ENCODE peak calls at places on chromosomes 5 and 9, in ten cellular contexts. E is fibroblast of lung, H is heart right ventricle, O is pancreas, J is lower leg skin, Q is lower lobe of right lung, W is cardiac muscle cell, M is lung, D is upper lobe of left lung, K is fibroblast of mammary gland. Z is an unnamed sample.
A peak's percentile ranks its signal among the peaks of the same experiment; 100 is the strongest.

GRCh38 chr5:36079200-36079761 is 12.6 kb upstream of the UGT3A2 start:
- DNase-seq in H (no peak), O (no peak), K (peak; percentile 51), W (peak; percentile 65), D (no peak), E (peak; percentile 27), M (no peak), J (no peak), Q (no peak), Z (no peak)

GRCh38 chr5:95858661-95859326 is 36.3 kb upstream of the GLRX start:
- DNase-seq in D (peak; percentile 97), Q (peak; percentile 92), K (peak; percentile 100), E (peak; percentile 99), W (peak; percentile 89), M (peak; percentile 93), O (peak; percentile 93), H (peak; percentile 85), J (peak; percentile 98), Z (peak; percentile 80)

GRCh38 chr9:79256691-79257213 is 315.0 kb upstream of the TLE4 start:
- DNase-seq in O (no peak), E (peak; percentile 99), D (peak; percentile 18), Q (no peak), H (no peak), K (peak; percentile 28), M (no peak), W (no peak), J (no peak), Z (no peak)

GRCh38 chr5:105101597-105101996 is 1539.0 kb upstream of the NUDT12 start:
- DNase-seq in E (peak; percentile 30), Q (no peak), K (no peak), O (no peak), J (no peak), D (no peak), W (no peak), M (no peak), H (no peak), Z (no peak)

GRCh38 chr9:135065804-135066203 is 21.7 kb upstream of the OLFM1 start:
- DNase-seq in W (no peak), K (no peak), D (no peak), J (peak; percentile 23), Q (no peak), H (no peak), M (no peak), O (no peak), E (no peak), Z (no peak)

GRCh38 chr5:107875834-107876233 is 205.1 kb upstream of the EFNA5 start:
- DNase-seq in H (no peak), K (peak; percentile 38), O (no peak), M (no peak), E (peak; percentile 86), W (no peak), J (no peak), D (no peak), Q (no peak), Z (no peak)

GRCh38 chr9:32455738-32456137 is 70.3 kb downstream of the RIGI start:
- DNase-seq in O (no peak), D (no peak), K (peak; percentile 29), Q (no peak), E (no peak), J (no peak), H (peak; percentile 29), M (no peak), W (no peak), Z (no peak)

GRCh38 chr9:88280816-88281382 is 107.3 kb upstream of the SPIN1 start:
- DNase-seq in H (no peak), D (no peak), Q (no peak), W (no peak), K (peak; percentile 49), M (no peak), J (peak; percentile 67), O (no peak), E (peak; percentile 80), Z (no peak)

GRCh38 chr9:136860933-136861873 is 4.9 kb downstream of the EDF1 start:
- DNase-seq in M (no peak), Q (no peak), O (peak; percentile 72), W (no peak), E (no peak), K (no peak), D (peak; percentile 56), J (no peak), H (no peak), Z (no peak)

GRCh38 chr9:128104171-128104618 is 23.3 kb downstream of the PTGES2 start:
- DNase-seq in W (no peak), K (no peak), Q (peak; percentile 17), E (no peak), M (no peak), O (peak; percentile 93), D (no peak), H (no peak), J (no peak), Z (no peak)

GRCh38 chr9:122370869-122371467 is at the start of gene PTGS1:
- DNase-seq in K (no peak), Q (peak; percentile 71), H (peak; percentile 43), M (peak; percentile 56), E (no peak), W (peak; percentile 48), O (peak; percentile 55), J (peak; percentile 89), D (peak; percentile 85), Z (no peak)

GRCh38 chr9:133443982-133444381 is 15.8 kb upstream of the CACFD1 start:
- DNase-seq in Q (no peak), O (no peak), M (no peak), H (no peak), D (no peak), E (peak; percentile 46), J (no peak), W (no peak), K (no peak), Z (no peak)

DNA sequence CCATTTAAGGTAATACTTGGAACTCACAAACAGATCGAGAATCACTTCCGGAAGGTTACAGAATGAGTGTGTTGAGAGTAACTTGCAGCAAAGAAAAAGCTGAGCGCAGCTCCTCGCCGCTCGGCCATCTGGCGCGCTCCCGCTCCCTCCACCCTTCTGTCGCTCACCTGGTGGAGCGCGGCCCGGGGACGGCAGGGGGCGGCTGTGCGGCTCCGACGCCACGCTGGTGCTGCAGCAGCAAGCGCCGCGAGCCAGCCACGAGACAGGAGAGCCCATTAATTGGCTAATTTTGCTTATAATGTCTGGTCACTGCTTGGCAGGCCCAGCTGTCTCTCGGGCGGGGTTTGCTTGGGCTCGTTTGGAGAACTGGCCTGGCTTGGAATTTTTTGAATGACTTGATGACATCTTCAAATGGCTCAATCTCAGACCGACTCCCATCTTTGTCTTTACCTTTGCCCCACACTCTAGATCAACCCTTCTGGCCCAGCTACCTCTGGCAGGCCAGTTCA is 601.8 kb downstream of the CCDC171 start:
- DNase-seq in O (peak; percentile 74), E (peak; percentile 64), M (no peak), W (peak; percentile 63), J (peak; percentile 85), K (peak; percentile 35), Q (no peak), D (peak; percentile 87), H (no peak), Z (peak; percentile 30)
- TF ChIP-seq CTCF in O (peak; percentile 33), E (peak; percentile 11), M (no peak), W (peak; percentile 50), J (no peak), K (no peak), Q (peak; percentile 37), D (no peak), H (peak; percentile 50), Z (peak; percentile 49)

GRCh38 chr5:74248576-74248975 is 392.0 kb downstream of the ENC1 start:
- DNase-seq in W (no peak), M (no peak), H (no peak), K (no peak), D (no peak), Q (no peak), O (no peak), E (no peak), J (no peak), Z (no peak)

GRCh38 chr5:74254257-74254656 is 386.3 kb downstream of the ENC1 start:
- DNase-seq in O (no peak), D (no peak), M (no peak), H (no peak), K (no peak), E (no peak), Q (no peak), J (no peak), W (no peak), Z (no peak)

GRCh38 chr5:74252033-74252430 is 388.5 kb downstream of the ENC1 start:
- DNase-seq in Q (no peak), O (no peak), D (no peak), J (no peak), K (no peak), E (no peak), M (no peak), W (no peak), H (no peak), Z (no peak)

GRCh38 chr5:74251106-74252032 is 389.2 kb downstream of the ENC1 start:
- DNase-seq in Q (no peak), J (no peak), O (no peak), K (peak; percentile 96), H (peak; percentile 50), M (no peak), D (peak; percentile 50), E (peak; percentile 99), W (no peak), Z (peak; percentile 59)

DNA sequence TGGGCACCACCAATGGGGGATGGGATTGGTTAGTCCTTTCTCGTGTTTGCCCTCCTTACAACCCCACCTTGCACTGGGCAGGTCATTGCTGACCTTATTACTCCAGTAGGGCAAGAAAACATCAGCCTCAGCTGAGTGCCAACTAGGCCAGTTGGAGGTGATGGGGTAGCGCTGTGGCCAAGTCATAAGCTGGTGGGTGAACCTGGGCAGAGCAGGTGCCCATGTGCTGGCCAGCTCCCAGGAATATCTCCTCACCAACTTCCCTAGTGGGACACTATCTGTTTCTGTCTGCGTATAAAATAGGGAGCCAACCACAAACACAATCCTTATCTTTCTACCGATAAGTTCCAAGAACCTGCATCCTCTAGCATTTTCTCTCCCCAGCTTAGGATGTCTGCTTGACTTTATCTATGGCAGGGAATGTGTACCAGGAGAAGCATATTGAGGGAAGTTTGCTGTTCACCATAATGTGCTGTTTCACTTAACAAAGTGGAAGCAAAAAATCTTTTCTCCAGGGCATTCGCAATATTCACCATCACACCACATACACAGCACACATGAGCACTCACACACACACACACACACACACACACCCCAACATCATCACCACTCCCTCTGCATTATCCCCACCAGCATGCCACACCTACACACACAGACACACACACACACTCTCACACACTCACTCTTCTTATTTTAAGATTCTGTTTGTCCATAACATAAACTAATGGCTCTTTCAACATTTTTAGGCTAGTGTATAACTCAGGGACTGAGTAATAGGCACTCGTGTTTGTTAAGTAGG is 390.0 kb downstream of the ENC1 start:
- DNase-seq in K (no peak), O (no peak), E (no peak), J (no peak), H (no peak), Q (no peak), W (no peak), D (no peak), M (no peak), Z (no peak)
- H3K4me3 ChIP-seq in K (no peak overlapping the region), O (no peak overlapping the region), E (no peak overlapping the region), J (no peak overlapping the region), H (no peak overlapping the region), Q (no peak overlapping the region), W (no peak overlapping the region), D (no peak overlapping the region), M (no peak overlapping the region), Z (no peak overlapping the region)

GRCh38 chr5:141330299-141331080 is at the start of gene PCDHGA1:
- DNase-seq in E (peak; percentile 40), O (no peak), W (no peak), K (peak; percentile 64), H (no peak), Q (no peak), J (no peak), D (no peak), M (no peak), Z (no peak)
- TF ChIP-seq CTCF in E (peak; percentile 45), O (peak; percentile 18), W (peak; percentile 66), K (peak; percentile 57), H (peak; percentile 65), Q (peak; percentile 21), J (no peak), D (no peak), M (no peak), Z (no peak)

GRCh38 chr5:167951121-167951520 is 340.3 kb upstream of the WWC1 start:
- DNase-seq in D (no peak), E (no peak), K (no peak), J (no peak), O (no peak), Q (no peak), M (no peak), H (no peak), W (no peak), Z (no peak)
- H3K4me3 ChIP-seq in D (no peak overlapping the region), E (peak overlapping the region; percentile 53), K (no peak overlapping the region), J (no peak overlapping the region), O (no peak overlapping the region), Q (no peak overlapping the region), M (no peak overlapping the region), H (no peak overlapping the region), W (no peak overlapping the region), Z (no peak overlapping the region)

Z was measured in prostate gland.